ENCODE peak calls at places on chromosome 1, in nine cellular contexts. F is EL, H is HTR-8/SVneo, Q is nephron progenitor cell, X is T-cell, A is NCI-H1105 treated with DMSO at 0.1 percent for 48 hours, O is ovary, D is NCI-H2081 treated with DMSO at 0.1 percent for 48 hours, Z is ELF-1. J is an unnamed sample.

GRCh38 chr1:243499248-243499647 is 243.4 kb downstream of the SDCCAG8 start:
- DNase-seq in Q (no peak), D (no peak), H (no peak), X (no peak), Z (no peak), A (no peak), O (no peak), F (no peak), J (no peak)

GRCh38 chr1:155166373-155167165 is 6.5 kb downstream of the KRTCAP2 start:
- DNase-seq in H (no peak), D (no peak), Z (peak), O (peak), F (no peak), Q (peak), X (no peak), A (no peak), J (no peak)

GRCh38 chr1:237503292-237503691 is 387.4 kb downstream of the ZP4 start:
- DNase-seq in O (no peak), Q (no peak), X (no peak), H (no peak), A (no peak), D (no peak), F (no peak), Z (no peak), J (no peak)

GRCh38 chr1:92951141-92951582 is 10.1 kb downstream of the DIPK1A start:
- DNase-seq in F (peak), Z (peak), O (no peak), H (no peak), A (no peak), D (no peak), Q (no peak), X (peak), J (peak)

GRCh38 chr1:115746021-115746690 is 22.4 kb downstream of the CASQ2 start:
- DNase-seq in F (no peak), H (no peak), Z (no peak), Q (no peak), O (no peak), D (no peak), A (no peak), X (no peak), J (no peak)

GRCh38 chr1:76219589-76219914 is 145.0 kb downstream of the ST6GALNAC3 start:
- DNase-seq in A (no peak), O (no peak), X (no peak), Q (no peak), Z (no peak), D (no peak), F (no peak), H (no peak), J (peak)

GRCh38 chr1:59903136-59903754 is 23.3 kb downstream of the CYP2J2 start:
- DNase-seq in Q (peak), A (peak), H (no peak), X (no peak), D (no peak), O (no peak), F (peak), Z (no peak), J (peak)

GRCh38 chr1:9241891-9242290 is 7.3 kb downstream of the H6PD start:
- DNase-seq in Q (no peak), X (no peak), Z (no peak), O (no peak), A (no peak), F (no peak), D (no peak), H (no peak), J (no peak)